ENCODE peak calls at places on chromosomes 7 and 10, in eight cellular contexts. S, V, Y, Z, M, R, F and Q are unnamed samples.

GRCh38 chr10:7400068-7400824 is 10.6 kb downstream of the SFMBT2 start:
- DNase-seq in V (no peak), S (no peak), F (no peak), R (no peak), Z (no peak), Y (no peak), M (no peak), Q (no peak)

GRCh38 chr7:4934419-4935025 is 24.5 kb downstream of the MMD2 start:
- DNase-seq in V (no peak), M (no peak), Z (no peak), F (no peak), R (no peak), Y (no peak), S (no peak), Q (no peak)

GRCh38 chr7:27180431-27181175 is 4.4 kb downstream of the HOXA11 start:
- DNase-seq in F (no peak), V (peak), Y (no peak), R (peak), Z (no peak), S (no peak), M (peak), Q (peak)

GRCh38 chr7:132876576-132876975 is 205.3 kb downstream of the CHCHD3 start:
- DNase-seq in S (no peak), F (no peak), Z (no peak), R (no peak), V (no peak), M (no peak), Y (no peak), Q (no peak)

GRCh38 chr7:1961776-1962276 is 270.9 kb downstream of the MAD1L1 start:
- DNase-seq in S (no peak), F (no peak), Y (no peak), V (no peak), R (no peak), M (no peak), Z (no peak), Q (no peak)

GRCh38 chr7:19575909-19576557 is 132.8 kb downstream of the POLR1F start:
- DNase-seq in R (no peak), Z (no peak), Y (no peak), V (no peak), F (no peak), S (no peak), M (no peak), Q (no peak)

GRCh38 chr7:114372619-114373018 is 42.0 kb upstream of the FOXP2 start:
- DNase-seq in S (no peak), F (no peak), Y (no peak), M (no peak), V (no peak), R (no peak), Z (no peak), Q (no peak)

GRCh38 chr10:69847883-69848282 is 46.2 kb downstream of the COL13A1 start:
- DNase-seq in S (no peak), V (no peak), Y (no peak), M (no peak), Z (no peak), F (no peak), R (no peak), Q (no peak)

GRCh38 chr10:10403762-10404161 is 613.9 kb upstream of the CELF2 start:
- DNase-seq in M (no peak), S (no peak), Y (no peak), R (no peak), F (no peak), V (no peak), Z (no peak), Q (no peak)

GRCh38 chr10:61565819-61566560 is 96.7 kb upstream of the CABCOCO1 start:
- DNase-seq in Z (no peak), M (no peak), F (no peak), Y (no peak), R (no peak), S (no peak), V (no peak), Q (no peak)

GRCh38 chr10:131453772-131454634 is 142.5 kb upstream of the TCERG1L start:
- DNase-seq in R (peak), Y (peak), M (peak), V (no peak), S (peak), F (peak), Z (peak), Q (no peak)

GRCh38 chr10:95693331-95693667 is 428 bp downstream of the TCTN3 start:
- DNase-seq in Z (peak), V (no peak), M (no peak), S (no peak), R (no peak), F (no peak), Y (no peak), Q (no peak)

GRCh38 chr10:70492786-70493659 is 14.5 kb downstream of the PALD1 start:
- DNase-seq in Z (no peak), F (no peak), S (no peak), V (no peak), M (peak), Y (no peak), R (no peak), Q (no peak)

GRCh38 chr7:143407296-143408246 is 1.1 kb downstream of the EPHA1 start:
- DNase-seq in S (no peak), F (no peak), M (peak), V (peak), Z (no peak), R (no peak), Y (no peak), Q (no peak)

GRCh38 chr7:104848386-104848990 is 165.5 kb upstream of the KMT2E start:
- DNase-seq in M (peak), V (no peak), R (peak), S (peak), Y (peak), Z (peak), F (peak), Q (no peak)

GRCh38 chr7:33248663-33249062 is 119.3 kb downstream of the BBS9 start:
- DNase-seq in R (no peak), V (no peak), S (no peak), F (no peak), M (no peak), Z (no peak), Y (no peak), Q (no peak)

GRCh38 chr7:99243751-99244337 is 28.8 kb upstream of the MYH16 start:
- DNase-seq in R (no peak), S (no peak), M (no peak), F (no peak), Z (no peak), V (no peak), Y (no peak), Q (no peak)

GRCh38 chr7:105289704-105290103 is 99.0 kb downstream of the SRPK2 start:
- DNase-seq in R (no peak), M (no peak), Y (no peak), S (no peak), V (no peak), F (no peak), Z (no peak), Q (no peak)

GRCh38 chr10:104802941-104803340 is 161.9 kb downstream of the SORCS3 start:
- DNase-seq in Z (no peak), M (no peak), S (no peak), V (no peak), Y (no peak), R (no peak), F (no peak), Q (no peak)

GRCh38 chr7:24587853-24588252 is 14.6 kb downstream of the PALS2 start:
- DNase-seq in S (no peak), Y (peak), V (no peak), F (peak), R (no peak), Z (no peak), M (no peak), Q (no peak)

GRCh38 chr7:54773472-54774399 is 14.7 kb upstream of the SEC61G start:
- DNase-seq in V (peak), M (peak), Y (peak), F (peak), Z (peak), S (peak), R (peak), Q (peak)
- TF ChIP-seq POLR2A in V (no peak), M (no peak), Y (no peak), F (no peak), Z (no peak), S (no peak), R (no peak), Q (no peak)

DNA sequence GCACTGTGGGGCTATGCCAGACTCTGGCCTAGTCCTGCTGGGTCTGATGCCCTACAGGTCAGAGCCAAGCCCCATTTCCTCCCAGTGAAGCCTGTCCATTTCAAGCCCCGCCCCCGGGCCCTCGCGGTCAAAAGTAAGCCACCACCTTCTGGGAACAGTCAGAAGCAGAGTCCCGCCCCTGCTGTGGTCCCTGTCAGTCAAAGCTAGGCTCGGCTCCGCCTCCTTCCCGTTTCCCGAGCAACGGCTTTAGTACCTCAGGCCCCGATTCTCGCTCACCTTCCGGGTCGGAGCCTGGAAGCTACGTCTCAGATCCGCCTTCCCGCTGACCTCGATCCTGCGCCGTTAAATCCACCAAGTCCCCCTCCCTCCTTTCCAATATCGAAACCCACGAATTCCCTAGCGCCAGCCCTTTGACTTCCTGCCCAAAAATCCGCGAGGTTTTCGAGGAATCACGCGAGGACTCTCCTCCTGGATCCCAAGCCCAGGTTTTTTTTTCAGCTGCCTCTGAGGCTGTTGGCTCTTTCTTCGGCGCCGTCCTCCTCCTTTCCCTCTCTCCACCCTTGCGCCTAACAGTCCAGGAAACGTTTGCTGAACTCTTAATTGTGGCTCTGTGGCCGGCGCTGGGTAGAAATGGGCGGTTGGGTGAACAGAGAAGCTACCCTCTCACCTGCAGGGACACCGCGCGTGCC is 11.8 kb downstream of the SFXN3 start:
- DNase-seq in M (peak), R (peak), S (peak), F (peak), Y (peak), Z (peak), V (peak), Q (peak)
- TF ChIP-seq POLR2A in M (peak), R (no peak), S (peak), F (peak), Y (peak), Z (no peak), V (no peak), Q (no peak)

DNA sequence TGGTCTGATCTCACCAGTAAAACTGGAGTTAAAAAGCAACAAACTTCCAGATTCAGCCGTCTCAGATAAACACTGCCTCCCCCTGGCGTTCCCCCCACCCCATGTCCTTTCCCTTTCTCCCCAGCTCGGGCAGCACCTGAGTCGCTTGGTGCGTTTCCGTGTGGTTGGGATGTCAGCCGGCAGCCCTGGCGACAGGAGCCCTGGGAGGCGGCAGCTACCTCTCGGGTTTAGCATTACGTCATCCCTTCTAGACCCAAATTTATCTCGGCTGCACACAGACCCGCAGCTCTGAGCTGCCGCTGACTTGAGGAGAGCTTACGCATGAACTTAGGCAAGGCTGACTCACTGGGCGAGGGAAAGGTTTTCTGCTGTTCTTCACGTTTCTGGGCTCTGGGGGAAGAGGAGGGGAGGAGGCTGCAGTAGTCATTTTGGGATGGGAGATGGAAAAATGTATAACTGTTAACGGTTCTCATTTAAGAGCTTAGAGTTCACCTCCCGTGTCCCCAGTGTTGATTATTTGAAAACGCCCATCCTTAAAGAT is 14.4 kb downstream of the MXI1 start:
- DNase-seq in F (peak), R (peak), V (peak), Z (peak), M (peak), Y (peak), S (peak), Q (peak)
- TF ChIP-seq POLR2A in F (no peak), R (peak), V (no peak), Z (no peak), M (peak), Y (no peak), S (peak), Q (peak)

DNA sequence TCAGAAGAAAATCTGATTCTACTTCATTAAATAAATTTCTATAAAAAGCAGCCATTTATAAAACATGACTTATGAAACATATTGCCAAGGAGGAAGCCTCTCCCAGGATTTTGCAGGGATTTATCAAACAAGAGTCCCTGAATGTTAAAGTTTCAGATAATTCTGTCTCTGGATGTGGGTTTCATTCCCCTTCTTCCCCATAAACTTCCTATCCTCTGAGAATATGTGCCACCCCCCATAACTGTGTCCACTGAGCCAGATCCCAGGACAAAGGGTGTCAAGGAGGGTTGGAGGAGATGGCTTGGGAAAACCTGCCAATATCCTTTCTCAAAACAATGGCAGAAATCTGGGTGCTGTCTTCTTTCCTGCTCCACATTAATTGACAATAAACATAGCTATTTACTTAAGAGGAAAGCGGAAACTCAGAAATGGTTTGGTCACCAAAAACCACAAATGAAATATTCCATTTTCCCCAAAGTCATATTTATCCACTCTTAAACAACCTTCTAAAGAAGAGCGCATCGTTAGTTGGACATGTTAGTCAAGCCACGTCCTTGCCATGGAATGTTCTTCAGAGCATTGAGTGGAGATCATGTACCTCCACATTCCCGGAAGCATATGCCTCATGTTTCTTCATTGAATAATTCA is 54.3 kb upstream of the AKR1E2 start:
- DNase-seq in Z (no peak), S (no peak), M (no peak), F (no peak), R (no peak), V (no peak), Y (no peak), Q (no peak)
- TF ChIP-seq POLR2A in Z (no peak), S (no peak), M (no peak), F (no peak), R (no peak), V (no peak), Y (no peak), Q (no peak)